ENCODE peak calls at places on chromosomes 2 and 18, in nine cellular contexts. M is activated T-cell treated with anti-CD3 and anti-CD28 coated beads for 1 hour; F is NCI-H1092 treated with DMSO at 0.1 percent for 48 hours; P is activated CD4-positive, alpha-beta T cell treated with anti-CD3 and anti-CD28 coated beads, Interleukin-2, amount 10 ng/mL, durations not matched to agents 24 days and 14 days; B is KG1; I is stimulated activated CD8-positive, alpha-beta memory T cell treated with anti-CD3 and anti-CD28 coated beads, Interleukin-7, amount 100 ng/mL, for 4 hours; E is progenitor cell of endocrine pancreas; U is H7; V is stimulated activated CD4-positive, alpha-beta T cell treated with anti-CD3 and anti-CD28 coated beads, TNF-alpha, amount 100 ng/mL, for 1 hour. O is an unnamed sample.

GRCh38 chr18:7002107-7002506 is 115.5 kb downstream of the LAMA1 start:
- DNase-seq in M (no peak), F (peak), P (no peak), B (no peak), I (no peak), E (no peak), U (peak), V (no peak), O (no peak)

GRCh38 chr2:218733615-218734021 is 23.0 kb downstream of the TTLL4 start:
- DNase-seq in M (no peak), F (no peak), P (peak), B (no peak), I (no peak), E (no peak), U (no peak), V (no peak), O (no peak)

GRCh38 chr2:1690056-1690775 is 54.1 kb downstream of the PXDN start:
- DNase-seq in M (no peak), F (no peak), P (no peak), B (no peak), I (no peak), E (no peak), U (peak), V (no peak), O (no peak)

GRCh38 chr2:224453892-224454291 is 52.0 kb upstream of the FAM124B start:
- DNase-seq in M (no peak), F (no peak), P (no peak), B (no peak), I (no peak), E (no peak), U (no peak), V (no peak), O (no peak)

GRCh38 chr2:168773719-168774521 is 28.5 kb upstream of the NOSTRIN start:
- DNase-seq in M (no peak), F (peak), P (peak), B (no peak), I (no peak), E (peak), U (peak), V (no peak), O (peak)

GRCh38 chr2:182598626-182599025 is 117.4 kb upstream of the DNAJC10 start:
- DNase-seq in M (no peak), F (no peak), P (no peak), B (no peak), I (no peak), E (no peak), U (no peak), V (no peak), O (no peak)

GRCh38 chr2:6992821-6993228 is 75.6 kb downstream of the RNF144A start:
- DNase-seq in M (no peak), F (no peak), P (no peak), B (no peak), I (no peak), E (no peak), U (no peak), V (no peak), O (no peak)

GRCh38 chr2:60441791-60442190 is 111.7 kb downstream of the BCL11A start:
- DNase-seq in M (no peak), F (no peak), P (no peak), B (no peak), I (no peak), E (no peak), U (no peak), V (no peak), O (no peak)

GRCh38 chr2:148590613-148591012 is 53.9 kb upstream of the EPC2 start:
- DNase-seq in M (no peak), F (no peak), P (no peak), B (no peak), I (no peak), E (no peak), U (no peak), V (no peak), O (no peak)

GRCh38 chr2:86039178-86039962 is 66.3 kb downstream of the POLR1A start:
- DNase-seq in M (no peak), F (no peak), P (peak), B (no peak), I (no peak), E (no peak), U (no peak), V (no peak), O (no peak)

GRCh38 chr2:178428396-178428806 is 22.6 kb downstream of the PRKRA start:
- DNase-seq in M (no peak), F (no peak), P (no peak), B (no peak), I (no peak), E (no peak), U (no peak), V (no peak), O (no peak)

GRCh38 chr2:191166111-191166755 is 15.4 kb upstream of the STAT4 start:
- DNase-seq in M (no peak), F (no peak), P (peak), B (no peak), I (no peak), E (no peak), U (no peak), V (no peak), O (no peak)

GRCh38 chr2:42568431-42569115 is at the start of gene MTA3:
- DNase-seq in M (peak), F (peak), P (peak), B (no peak), I (peak), E (peak), U (peak), V (peak), O (peak)

GRCh38 chr2:237150186-237150585 is 64.5 kb downstream of the COPS8 start:
- DNase-seq in M (no peak), F (no peak), P (no peak), B (no peak), I (no peak), E (no peak), U (no peak), V (no peak), O (no peak)

GRCh38 chr18:25298853-25299274 is 53.1 kb downstream of the ZNF521 start:
- DNase-seq in M (no peak), F (no peak), P (no peak), B (no peak), I (no peak), E (no peak), U (no peak), V (no peak), O (no peak)

GRCh38 chr2:195658541-195658890 is 1.5 kb downstream of the SLC39A10 start:
- DNase-seq in M (no peak), F (no peak), P (peak), B (no peak), I (no peak), E (no peak), U (no peak), V (no peak), O (no peak)

GRCh38 chr2:20576598-20577115 is 74.2 kb downstream of the HS1BP3 start:
- DNase-seq in M (no peak), F (no peak), P (peak), B (no peak), I (no peak), E (no peak), U (no peak), V (no peak), O (no peak)

GRCh38 chr2:70964596-70965386 is 13.6 kb upstream of the ANKRD53 start:
- DNase-seq in M (peak), F (no peak), P (peak), B (peak), I (peak), E (no peak), U (peak), V (peak), O (peak)